ENCODE peak calls at places on chromosome 14, in four cellular contexts. M, K, O and Q are unnamed samples.
A peak's percentile ranks its signal among the peaks of the same experiment; 100 is the strongest.

GRCh38 chr14:83164016-83164415 is 1630.4 kb upstream of the SEL1L start:
- DNase-seq in M (no peak), K (no peak), O (no peak), Q (no peak)

GRCh38 chr14:76930549-76930948 is 98.0 kb downstream of the IRF2BPL start:
- DNase-seq in M (no peak), O (no peak), K (no peak), Q (no peak)

GRCh38 chr14:31884776-31885379 is 192.2 kb upstream of the ARHGAP5 start:
- DNase-seq in O (no peak), K (no peak), M (no peak), Q (no peak)

GRCh38 chr14:103621860-103622259 is 7.2 kb upstream of the KLC1 start:
- DNase-seq in O (no peak), K (no peak), M (no peak), Q (no peak)

GRCh38 chr14:47040490-47040889 is 388.9 kb upstream of the RPL10L start:
- DNase-seq in M (no peak), O (no peak), K (no peak), Q (no peak)

GRCh38 chr14:82872494-82872893 is 1338.8 kb upstream of the SEL1L start:
- DNase-seq in K (no peak), O (no peak), M (no peak), Q (no peak)

GRCh38 chr14:58638231-58639205 is 756 bp downstream of the DACT1 start:
- DNase-seq in K (no peak), M (no peak), O (no peak), Q (no peak)

GRCh38 chr14:76767681-76768055 is 6.4 kb downstream of the VASH1 start:
- DNase-seq in K (no peak), O (no peak), M (no peak), Q (no peak)

GRCh38 chr14:37186865-37187264 is 10.9 kb upstream of the MIPOL1 start:
- DNase-seq in K (no peak), M (no peak), O (no peak), Q (no peak)

GRCh38 chr14:53875337-53875897 is 81.2 kb downstream of the BMP4 start:
- DNase-seq in O (no peak), K (no peak), M (no peak), Q (no peak)

GRCh38 chr14:75711796-75712211 is 50.8 kb downstream of the TTLL5 start:
- DNase-seq in M (peak; percentile 50), O (peak; percentile 89), K (peak; percentile 67), Q (no peak)

DNA sequence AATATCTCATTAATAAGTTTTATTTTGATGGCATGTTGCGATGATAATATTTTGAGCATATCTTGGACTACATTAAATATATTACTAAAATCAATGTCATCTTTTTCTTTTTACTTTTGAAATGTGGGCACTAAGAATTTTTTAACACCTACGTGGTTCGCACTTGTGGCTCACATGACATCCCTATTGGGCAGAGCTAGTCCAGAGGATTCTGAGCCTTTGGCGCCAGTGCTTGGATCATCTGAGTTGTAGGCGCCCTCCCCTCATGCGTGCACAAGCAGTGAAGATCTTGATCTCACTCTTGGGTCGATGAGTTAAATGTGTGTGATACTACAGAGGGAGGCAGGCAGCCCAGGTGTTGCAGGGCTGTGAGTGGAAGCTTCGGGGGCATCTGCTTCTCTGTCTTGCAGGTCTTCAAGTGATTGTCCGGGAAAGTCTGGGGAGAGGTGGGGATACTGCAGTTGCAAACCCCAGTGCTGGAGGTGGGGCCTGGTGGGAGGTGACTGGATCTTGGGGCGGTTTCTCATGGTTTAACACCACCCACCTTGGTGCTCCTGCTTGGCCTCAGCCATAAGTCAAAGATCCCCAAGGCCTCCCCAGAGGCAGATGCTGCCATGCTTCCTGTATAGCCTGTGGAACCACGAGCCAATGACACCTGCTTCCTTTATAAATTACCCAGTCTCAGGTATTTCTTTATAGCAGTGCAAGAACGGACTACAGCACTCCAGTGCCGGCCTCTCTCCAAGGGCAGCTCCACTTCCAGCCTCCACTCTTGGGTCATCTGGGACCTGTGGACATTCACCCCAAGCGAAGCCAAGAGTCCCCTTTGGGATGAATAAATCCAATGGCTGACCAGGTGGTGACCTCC is 46.1 kb upstream of the PPP2R5C start:
- DNase-seq in M (no peak), K (peak; percentile 22), O (no peak), Q (peak; percentile 43)
- TF ChIP-seq POLR2A in M (no peak), K (no peak), O (no peak), Q (no peak)

DNA sequence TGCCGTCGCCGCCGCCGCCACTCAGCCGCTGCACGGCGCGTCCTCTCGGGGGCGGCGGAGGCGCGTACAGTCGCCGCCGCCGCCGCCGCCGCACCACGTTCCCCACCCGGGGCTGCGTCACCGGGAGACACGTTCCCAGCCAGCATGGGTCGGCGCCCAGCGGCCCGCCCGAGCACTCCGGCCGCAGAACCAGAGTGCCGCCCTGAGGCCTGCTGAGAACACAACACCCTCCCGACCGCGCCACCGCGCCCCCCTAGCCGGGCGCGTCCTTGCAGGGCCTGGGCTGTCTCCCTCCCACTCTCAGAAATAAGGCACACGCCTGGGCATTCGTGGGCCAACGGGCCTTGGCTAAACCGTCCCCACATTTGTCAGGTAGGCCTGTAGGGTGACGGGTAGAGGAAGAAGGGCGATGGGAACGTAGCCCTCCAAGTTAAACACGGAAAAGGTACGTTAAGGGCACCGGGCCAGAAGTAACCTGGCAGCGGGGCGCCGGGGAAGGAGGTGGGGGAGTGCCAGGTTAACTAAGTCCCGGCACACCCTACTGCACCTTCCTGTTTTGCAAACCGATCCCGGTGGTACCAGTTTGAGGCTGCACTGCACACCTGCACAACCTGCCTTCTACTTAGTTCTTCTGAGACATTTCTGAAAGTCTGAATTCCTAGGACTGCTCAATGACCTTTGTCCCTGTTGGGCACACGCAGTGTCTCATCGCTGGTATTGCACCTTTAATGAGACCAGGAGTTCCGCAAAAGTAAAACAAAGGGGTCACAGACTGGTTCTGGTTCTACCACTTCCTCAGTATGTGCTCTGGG is at the start of gene MAP4K5:
- DNase-seq in M (peak; percentile 62), O (peak; percentile 87), K (peak; percentile 93), Q (peak; percentile 93)
- TF ChIP-seq POLR2A in M (peak; percentile 52), O (peak; percentile 82), K (no peak), Q (peak; percentile 80)

GRCh38 chr14:88551094-88551870 is 3.5 kb downstream of the PTPN21 start:
- DNase-seq in K (peak; percentile 85), O (peak; percentile 77), M (no peak), Q (peak; percentile 85)
- TF ChIP-seq POLR2A in K (no peak), O (peak; percentile 49), M (no peak), Q (no peak)

GRCh38 chr14:102139248-102140026 is at the start of gene WDR20:
- DNase-seq in O (peak; percentile 98), M (peak; percentile 94), K (peak; percentile 99), Q (peak; percentile 97)
- TF ChIP-seq POLR2A in O (peak; percentile 55), M (peak; percentile 66), K (no peak), Q (no peak)

GRCh38 chr14:49622022-49622607 is 1.5 kb downstream of the MGAT2 start:
- DNase-seq in M (no peak), K (no peak), O (no peak), Q (no peak)

GRCh38 chr14:49620182-49621113 is at the start of the genes MGAT2 and RPL36AL:
- DNase-seq in O (peak; percentile 99), M (peak; percentile 76), K (peak; percentile 98), Q (peak; percentile 99)

GRCh38 chr14:49621114-49621881 is 699 bp downstream of the MGAT2 start:
- DNase-seq in M (no peak), O (peak; percentile 65), K (peak; percentile 63), Q (peak; percentile 87)

GRCh38 chr14:49623387-49623786 is 2.8 kb downstream of the MGAT2 start:
- DNase-seq in K (no peak), O (no peak), M (no peak), Q (no peak)

DNA sequence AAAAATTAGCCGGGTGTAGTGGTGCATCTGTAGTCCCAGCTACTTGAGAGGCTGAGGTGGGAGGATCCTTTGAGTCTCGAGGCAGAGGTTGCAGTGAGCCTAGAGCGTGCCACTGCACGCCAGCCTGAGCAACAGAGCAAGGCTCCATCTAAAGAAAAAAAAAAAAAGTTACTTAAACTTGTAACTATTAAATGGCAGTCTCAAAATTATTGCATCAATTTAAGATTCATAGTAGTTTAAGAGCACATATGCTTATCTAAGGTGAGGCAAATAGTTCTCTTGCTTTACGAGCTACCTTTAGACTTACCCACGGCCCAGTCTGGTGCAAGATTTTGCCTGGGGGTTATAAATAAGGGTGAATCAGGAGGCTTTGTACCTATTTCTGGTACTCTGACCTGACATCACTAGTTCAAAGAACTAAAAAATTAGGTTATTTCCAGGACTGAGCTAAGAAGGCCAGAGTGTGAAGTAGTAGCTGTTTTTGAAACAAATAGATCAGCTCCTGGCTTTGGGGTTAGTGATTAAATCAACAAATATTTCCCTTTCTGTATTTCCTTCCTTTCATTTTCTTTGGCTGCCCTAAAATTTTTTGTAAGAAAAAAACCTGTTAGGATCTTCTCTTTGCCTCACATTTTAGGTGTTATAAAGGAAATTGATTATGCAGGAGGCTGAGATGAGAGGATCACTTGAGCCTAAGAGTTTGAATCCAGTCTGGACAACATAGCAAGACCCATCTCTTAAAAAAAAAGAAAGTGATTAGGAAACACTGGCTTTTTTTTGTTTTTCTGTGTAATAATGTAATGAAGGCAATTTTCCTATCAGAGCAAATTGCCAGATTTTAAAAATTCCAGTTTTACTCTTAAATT is 3.6 kb downstream of the MGAT2 start:
- DNase-seq in O (no peak), M (no peak), K (no peak), Q (no peak)
- TF ChIP-seq POLR2A in O (no peak), M (no peak), K (no peak), Q (no peak)

GRCh38 chr14:100375273-100375962 is 52.3 kb downstream of the SLC25A47 start:
- DNase-seq in O (peak; percentile 50), K (peak; percentile 56), M (peak; percentile 36), Q (peak; percentile 88)
- TF ChIP-seq POLR2A in O (peak; percentile 30), K (no peak), M (no peak), Q (no peak)

GRCh38 chr14:73741386-73741875 is 27.2 kb upstream of the PNMA1 start:
- DNase-seq in M (peak; percentile 93), O (peak; percentile 52), K (peak; percentile 79), Q (no peak)

GRCh38 chr14:73740921-73741326 is 26.7 kb upstream of the PNMA1 start:
- DNase-seq in M (no peak), O (peak; percentile 90), K (peak; percentile 92), Q (no peak)

GRCh38 chr14:73742520-73743238 is 28.5 kb upstream of the PNMA1 start:
- DNase-seq in K (no peak), O (no peak), M (no peak), Q (no peak)

GRCh38 chr14:73743431-73743931 is 29.3 kb upstream of the PNMA1 start:
- DNase-seq in K (no peak), O (peak; percentile 46), M (no peak), Q (peak; percentile 79)

GRCh38 chr14:73741876-73742519 is 27.8 kb upstream of the PNMA1 start:
- DNase-seq in O (no peak), M (no peak), K (no peak), Q (no peak)
- TF ChIP-seq POLR2A in O (no peak), M (no peak), K (no peak), Q (no peak)